ENCODE peak calls at places on chromosome 17, in ten cellular contexts. L, U, D, W, F, R, G, Y, X and N are unnamed samples. For H3K27me3, the result is how much of the 10 kb centered on the place peaks cover.

GRCh38 chr17:5773942-5774341 is 189.6 kb upstream of the NLRP1 start:
- DNase-seq in U (no peak), G (no peak), Y (no peak), L (no peak), F (no peak), X (no peak), D (no peak), R (no peak), W (no peak), N (no peak)

GRCh38 chr17:76585649-76586593 is at the start of gene ST6GALNAC2:
- DNase-seq in G (peak), X (peak), U (peak), D (peak), F (peak), Y (no peak), R (peak), L (no peak), W (peak), N (no peak)

GRCh38 chr17:59756236-59756818 is 48.9 kb downstream of the VMP1 start:
- DNase-seq in Y (no peak), L (peak), F (no peak), X (no peak), G (no peak), R (no peak), U (peak), W (peak), D (peak), N (no peak)

GRCh38 chr17:75703591-75703990 is 17.7 kb upstream of the ITGB4 start:
- DNase-seq in W (no peak), L (no peak), G (no peak), D (no peak), U (no peak), F (no peak), R (no peak), Y (no peak), X (no peak), N (no peak)

GRCh38 chr17:13256545-13256944 is 238.7 kb upstream of the ELAC2 start:
- DNase-seq in X (no peak), R (no peak), D (no peak), Y (no peak), W (no peak), G (no peak), L (no peak), F (no peak), U (no peak), N (no peak)

GRCh38 chr17:10756146-10756545 is 26.3 kb upstream of the TMEM220 start:
- DNase-seq in G (no peak), L (no peak), X (no peak), W (no peak), F (no peak), R (no peak), Y (no peak), D (no peak), U (no peak), N (no peak)

GRCh38 chr17:40415390-40415789 is 2.3 kb downstream of the TOP2A start:
- DNase-seq in R (no peak), D (peak), L (no peak), U (peak), F (peak), G (no peak), Y (no peak), W (peak), X (no peak), N (no peak)

GRCh38 chr17:69961488-69962145 is 113.4 kb upstream of the KCNJ16 start:
- DNase-seq in X (peak), L (no peak), R (no peak), D (no peak), Y (no peak), W (no peak), U (no peak), F (peak), G (no peak), N (no peak)

GRCh38 chr17:37025847-37026533 is 77.2 kb downstream of the AATF start:
- DNase-seq in W (no peak), Y (no peak), R (no peak), X (no peak), F (no peak), L (no peak), U (no peak), G (no peak), D (no peak), N (no peak)

GRCh38 chr17:50690887-50691549 is 16.7 kb downstream of the ANKRD40 start:
- DNase-seq in U (no peak), F (no peak), Y (no peak), R (peak), D (no peak), W (no peak), G (no peak), L (no peak), X (no peak), N (no peak)

GRCh38 chr17:31743767-31744166 is 115.3 kb downstream of the COPRS start:
- DNase-seq in U (peak), L (no peak), F (peak), X (no peak), W (no peak), G (no peak), D (peak), R (no peak), Y (no peak), N (no peak)

GRCh38 chr17:52298881-52299280 is 140.4 kb upstream of the CA10 start:
- DNase-seq in D (no peak), L (no peak), R (no peak), F (no peak), U (no peak), W (no peak), G (no peak), Y (no peak), X (no peak), N (no peak)

GRCh38 chr17:1473170-1473569 is 17.1 kb upstream of the CRK start:
- DNase-seq in G (no peak), D (no peak), W (no peak), L (no peak), R (no peak), X (no peak), Y (no peak), F (no peak), U (no peak), N (no peak)

GRCh38 chr17:83173180-83173996 is 94.0 kb downstream of the METRNL start:
- DNase-seq in R (no peak), Y (no peak), G (no peak), U (no peak), L (no peak), W (no peak), F (no peak), X (peak), D (no peak), N (no peak)

GRCh38 chr17:76946111-76946771 is 78.0 kb downstream of the MGAT5B start:
- DNase-seq in X (no peak), R (no peak), U (no peak), D (no peak), F (peak), L (no peak), Y (no peak), G (no peak), W (no peak), N (no peak)

GRCh38 chr17:28807925-28808641 is 34.5 kb downstream of the FAM222B start:
- DNase-seq in G (no peak), X (no peak), F (no peak), U (peak), R (no peak), Y (no peak), D (peak), L (peak), W (peak), N (no peak)

GRCh38 chr17:40615295-40615988 is 32.2 kb downstream of the SMARCE1 start:
- DNase-seq in F (peak), U (peak), R (no peak), X (no peak), D (peak), Y (peak), G (no peak), W (no peak), L (no peak), N (peak)

GRCh38 chr17:4643676-4644075 is 2.2 kb upstream of the ALOX15 start:
- DNase-seq in R (no peak), U (no peak), Y (no peak), G (no peak), L (no peak), W (no peak), D (no peak), F (no peak), X (no peak), N (no peak)

GRCh38 chr17:12985431-12986285 is 32.2 kb downstream of the ELAC2 start:
- DNase-seq in F (no peak), R (no peak), U (no peak), W (no peak), L (no peak), X (no peak), G (no peak), D (peak), Y (no peak), N (no peak)

GRCh38 chr17:78473951-78474630 is 95.6 kb downstream of the PGS1 start:
- DNase-seq in R (no peak), L (peak), U (no peak), Y (no peak), W (no peak), D (no peak), X (no peak), F (no peak), G (no peak), N (no peak)

GRCh38 chr17:42672038-42672437 is 4.8 kb downstream of the PLEKHH3 start:
- DNase-seq in D (no peak), Y (no peak), X (no peak), R (no peak), G (peak), F (no peak), L (no peak), U (no peak), W (no peak), N (no peak)

GRCh38 chr17:74619077-74619673 is 4.4 kb downstream of the CD300E start:
- DNase-seq in L (no peak), G (no peak), Y (no peak), R (no peak), U (no peak), F (no peak), W (no peak), D (no peak), X (no peak), N (no peak)

GRCh38 chr17:39462644-39463375 is 1.5 kb downstream of the CDK12 start:
- DNase-seq in U (peak), D (peak), F (peak), X (no peak), W (no peak), Y (no peak), G (peak), R (peak), L (no peak), N (no peak)

GRCh38 chr17:5281814-5282638 is at the start of gene RABEP1:
- DNase-seq in F (peak), X (peak), Y (peak), G (peak), L (no peak), W (peak), R (peak), U (peak), D (peak), N (peak)

GRCh38 chr17:43846221-43846712 is 709 bp upstream of the CD300LG start:
- DNase-seq in F (peak), Y (peak), X (peak), D (peak), G (peak), W (peak), U (peak), L (no peak), R (peak), N (peak)

GRCh38 chr17:8068736-8069586 is 18.6 kb downstream of the ALOX12B start:
- DNase-seq in D (no peak), W (no peak), L (no peak), G (no peak), F (no peak), X (no peak), U (no peak), Y (no peak), R (peak), N (no peak)
- H3K27me3 ChIP-seq in D (under half), W (half or more), L (under half), G (under half), F (half or more), X (under half), U (half or more), Y (under half), R (under half), N (under half)

DNA sequence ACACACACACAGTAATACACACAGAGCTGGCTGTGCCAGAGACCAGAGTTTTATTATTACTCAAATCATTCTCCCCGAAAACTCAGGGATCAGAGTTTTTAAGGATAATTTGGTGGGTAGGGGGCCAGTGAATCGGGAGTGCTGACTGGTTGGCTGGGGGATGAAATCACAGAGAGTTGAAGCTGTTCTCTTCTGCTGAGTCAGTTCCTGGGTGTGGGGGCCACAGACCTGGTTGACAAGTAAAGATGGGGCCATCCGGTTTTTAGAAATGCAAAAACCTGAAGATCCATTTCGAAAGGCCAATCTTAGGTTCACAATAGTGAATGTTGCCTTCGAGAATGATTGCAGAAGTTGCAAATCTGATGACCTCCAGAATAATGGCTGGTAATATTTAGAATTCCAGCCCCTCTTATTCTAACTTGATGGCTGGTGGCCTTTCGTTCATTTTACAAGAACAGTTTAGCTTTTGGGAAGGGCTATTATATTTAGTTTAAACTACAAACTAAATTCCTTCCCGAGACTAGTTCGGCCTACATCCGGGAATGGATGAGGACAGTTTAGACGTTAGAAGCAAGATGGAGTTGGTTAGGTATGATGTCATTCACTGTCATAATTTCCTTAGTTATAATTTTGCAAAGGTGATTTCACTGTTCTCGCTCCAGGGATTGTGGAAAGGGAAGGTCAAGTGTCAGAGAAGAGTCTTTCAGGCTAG is 123.2 kb downstream of the KCNJ18 start:
- DNase-seq in W (no peak), F (no peak), L (no peak), Y (no peak), U (no peak), R (no peak), G (no peak), X (no peak), D (no peak), N (no peak)
- H3K27me3 ChIP-seq in W (under half), F (under half), L (under half), Y (under half), U (under half), R (under half), G (under half), X (under half), D (under half), N (under half)

DNA sequence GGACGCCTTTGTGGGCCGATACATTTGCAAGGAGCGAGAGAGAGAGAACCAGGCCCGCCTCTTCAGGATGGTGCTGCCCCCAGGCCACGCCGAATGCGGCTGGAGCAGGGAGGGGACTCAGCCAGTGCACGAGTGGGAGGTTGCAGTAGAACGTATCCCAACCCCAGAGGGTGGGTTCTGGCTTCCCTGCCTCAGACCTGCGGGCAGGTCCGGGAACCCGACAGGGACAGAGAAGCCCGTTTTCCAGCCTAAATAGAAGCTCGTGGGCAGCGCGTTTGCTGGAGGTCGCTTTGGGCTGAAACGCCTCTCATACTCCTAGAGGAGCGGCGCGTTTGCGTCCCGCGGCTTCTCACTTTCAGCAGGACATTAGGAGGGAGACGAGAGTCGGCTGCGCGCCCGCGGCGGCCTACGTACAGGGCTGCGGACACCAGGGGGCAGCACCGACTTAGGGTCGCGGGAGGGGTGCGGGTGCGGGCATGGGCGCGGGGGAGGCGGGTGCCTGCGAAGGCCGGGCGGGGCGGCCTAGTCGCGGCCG is 11.0 kb downstream of the TBX2 start:
- DNase-seq in F (peak), W (peak), D (peak), L (no peak), U (peak), X (peak), G (peak), Y (peak), R (peak), N (peak)
- H3K27me3 ChIP-seq in F (half or more), W (half or more), D (under half), L (under half), U (under half), X (under half), G (under half), Y (under half), R (under half), N (under half)

GRCh38 chr17:49002766-49003165 is 5.6 kb downstream of the IGF2BP1 start:
- DNase-seq in F (no peak), U (no peak), Y (no peak), W (no peak), R (no peak), G (no peak), L (no peak), X (no peak), D (no peak), N (no peak)
- H3K27me3 ChIP-seq in F (under half), U (under half), Y (under half), W (half or more), R (under half), G (under half), L (under half), X (under half), D (half or more), N (under half)

GRCh38 chr17:48985436-48986245 is 11.5 kb upstream of the IGF2BP1 start:
- DNase-seq in U (no peak), L (no peak), D (no peak), X (no peak), Y (no peak), G (peak), W (no peak), R (peak), F (no peak), N (no peak)

DNA sequence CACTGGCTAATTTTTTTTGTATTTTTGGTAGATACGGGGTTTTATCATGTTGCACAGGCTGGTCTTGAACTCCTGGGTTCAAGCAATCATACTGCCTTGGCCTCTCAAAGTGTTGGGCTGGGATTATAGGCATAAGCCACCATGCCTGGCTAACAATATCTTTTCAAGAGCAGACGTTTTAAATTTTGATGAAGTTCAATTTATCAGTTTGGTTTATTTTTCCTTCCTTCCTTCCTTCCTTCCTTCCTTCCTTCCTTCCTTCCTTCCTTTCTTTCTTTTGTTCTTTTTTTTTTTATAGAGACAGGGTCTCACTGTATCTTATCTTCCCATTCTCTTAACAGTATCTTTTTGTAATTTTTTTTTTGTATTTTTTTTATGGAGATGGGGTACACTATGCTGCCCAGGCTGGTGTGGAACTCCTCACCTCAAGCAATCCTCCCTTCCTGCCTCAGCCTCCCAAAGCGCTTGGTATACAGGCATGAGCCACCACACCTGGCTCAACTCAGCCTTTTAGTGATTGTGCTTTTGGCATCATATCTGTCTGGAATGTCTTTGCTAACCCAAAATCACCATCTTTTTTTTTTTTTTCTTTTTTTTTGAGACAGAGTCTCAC is 13.6 kb upstream of the GIP start:
- DNase-seq in U (no peak), G (no peak), X (no peak), R (no peak), F (no peak), W (no peak), Y (no peak), D (no peak), L (no peak), N (no peak)
- H3K27me3 ChIP-seq in U (under half), G (under half), X (under half), R (under half), F (under half), W (under half), Y (under half), D (under half), L (under half), N (under half)

GRCh38 chr17:80498242-80498919 is 22.0 kb upstream of the NPTX1 start:
- DNase-seq in W (no peak), U (no peak), X (no peak), G (no peak), F (peak), Y (no peak), D (peak), L (no peak), R (no peak), N (no peak)

GRCh38 chr17:80499536-80499935 is 23.1 kb upstream of the NPTX1 start:
- DNase-seq in W (no peak), F (no peak), R (no peak), D (no peak), X (no peak), Y (no peak), G (no peak), L (no peak), U (no peak), N (no peak)

GRCh38 chr17:80498920-80499410 is 22.6 kb upstream of the NPTX1 start:
- DNase-seq in W (no peak), F (no peak), Y (no peak), U (no peak), R (no peak), X (no peak), L (no peak), D (no peak), G (no peak), N (no peak)

GRCh38 chr17:80499961-80500665 is 23.7 kb upstream of the NPTX1 start:
- DNase-seq in F (no peak), X (no peak), G (no peak), R (no peak), W (no peak), Y (no peak), U (no peak), D (no peak), L (no peak), N (no peak)

GRCh38 chr17:80497726-80498241 is 21.4 kb upstream of the NPTX1 start:
- DNase-seq in L (no peak), W (peak), Y (no peak), F (no peak), D (no peak), X (no peak), R (no peak), G (no peak), U (no peak), N (no peak)
- H3K27me3 ChIP-seq in L (under half), W (under half), Y (under half), F (under half), D (under half), X (under half), R (under half), G (under half), U (under half), N (under half)

GRCh38 chr17:61230461-61230860 is 169.2 kb upstream of the TBX2 start:
- DNase-seq in Y (no peak), L (no peak), X (no peak), D (no peak), W (no peak), U (no peak), G (no peak), F (no peak), R (no peak), N (no peak)
- H3K27me3 ChIP-seq in Y (under half), L (under half), X (under half), D (under half), W (under half), U (under half), G (under half), F (under half), R (under half), N (under half)